ENCODE peak calls at places on chromosome 20, in ten cellular contexts. I, S, O, M, R, V, Q, Z, N and X are unnamed samples.

GRCh38 chr20:36093025-36093803 is 61.3 kb upstream of the EPB41L1 start:
- DNase-seq in I (peak; percentile 67), S (no peak), O (peak; percentile 17), M (no peak), R (no peak), V (no peak), Q (peak; percentile 68), Z (no peak), N (peak; percentile 79), X (peak; percentile 47)

GRCh38 chr20:4029505-4030467 is 14.4 kb upstream of the RNF24 start:
- DNase-seq in I (no peak), S (no peak), O (no peak), M (no peak), R (no peak), V (no peak), Q (no peak), Z (no peak), N (no peak), X (no peak)

GRCh38 chr20:18702736-18703135 is 110.8 kb upstream of the SCP2D1 start:
- DNase-seq in I (peak; percentile 60), S (no peak), O (no peak), M (peak; percentile 15), R (no peak), V (no peak), Q (peak; percentile 23), Z (no peak), N (no peak), X (no peak)

GRCh38 chr20:50514750-50515149 is 4.6 kb downstream of the PTPN1 start:
- DNase-seq in I (no peak), S (no peak), O (no peak), M (no peak), R (no peak), V (no peak), Q (no peak), Z (no peak), N (no peak), X (no peak)

GRCh38 chr20:4027590-4028265 is 12.4 kb upstream of the RNF24 start:
- DNase-seq in I (no peak), S (no peak), O (no peak), M (no peak), R (no peak), V (no peak), Q (no peak), Z (no peak), N (no peak), X (no peak)

GRCh38 chr20:32752021-32752457 is 8.8 kb upstream of the COMMD7 start:
- DNase-seq in I (no peak), S (no peak), O (no peak), M (no peak), R (no peak), V (no peak), Q (no peak), Z (no peak), N (no peak), X (no peak)

GRCh38 chr20:11716239-11716944 is 201.3 kb upstream of the BTBD3 start:
- DNase-seq in I (no peak), S (peak; percentile 53), O (no peak), M (peak; percentile 96), R (no peak), V (peak; percentile 74), Q (peak; percentile 31), Z (no peak), N (no peak), X (peak; percentile 85)

GRCh38 chr20:40632346-40632976 is 56.6 kb downstream of the MAFB start:
- DNase-seq in I (no peak), S (no peak), O (no peak), M (no peak), R (no peak), V (no peak), Q (no peak), Z (no peak), N (no peak), X (no peak)

GRCh38 chr20:61756446-61756845 is 309.2 kb downstream of the TAF4 start:
- DNase-seq in I (no peak), S (no peak), O (no peak), M (no peak), R (no peak), V (no peak), Q (no peak), Z (no peak), N (no peak), X (no peak)

GRCh38 chr20:23143098-23143497 is 57.0 kb upstream of the CD93 start:
- DNase-seq in I (peak; percentile 64), S (peak; percentile 44), O (no peak), M (peak; percentile 79), R (no peak), V (peak; percentile 86), Q (peak; percentile 80), Z (no peak), N (peak; percentile 37), X (peak; percentile 91)

GRCh38 chr20:40673442-40673841 is 15.6 kb downstream of the MAFB start:
- DNase-seq in I (no peak), S (no peak), O (no peak), M (no peak), R (no peak), V (no peak), Q (no peak), Z (no peak), N (no peak), X (no peak)

GRCh38 chr20:9485614-9486325 is 28.6 kb upstream of the LAMP5 start:
- DNase-seq in I (no peak), S (no peak), O (no peak), M (no peak), R (no peak), V (no peak), Q (no peak), Z (no peak), N (no peak), X (no peak)

GRCh38 chr20:5569021-5569420 is 181.2 kb upstream of the SHLD1 start:
- DNase-seq in I (no peak), S (peak; percentile 25), O (no peak), M (peak; percentile 61), R (peak; percentile 73), V (peak; percentile 23), Q (peak; percentile 73), Z (peak; percentile 11), N (peak; percentile 42), X (peak; percentile 67)

GRCh38 chr20:1266167-1266973 is at the start of gene SNPH:
- DNase-seq in I (peak; percentile 87), S (no peak), O (peak; percentile 58), M (peak; percentile 81), R (no peak), V (peak; percentile 66), Q (peak; percentile 82), Z (peak; percentile 53), N (peak; percentile 81), X (peak; percentile 82)